ENCODE peak calls at places on chromosomes 5 and 9, in eight cellular contexts. K is adipocyte, X is right atrium auricular region, R is WERI-Rb-1, W is HCT116, V is pancreas, B is sigmoid colon, M is fibroblast of lung. I is an unnamed sample. For H3K27me3 and H3K9me3, the result is how much of the 10 kb centered on the place peaks cover.

GRCh38 chr9:101398930-101399640 is 434 bp downstream of the ZNF189 start:
- DNase-seq in K (peak), X (no peak), R (no peak), W (no peak), V (peak), B (peak), M (no peak), I (peak)

GRCh38 chr5:139806111-139806510 is 10.5 kb downstream of the PSD2 start:
- DNase-seq in K (no peak), X (no peak), R (no peak), W (no peak), V (no peak), B (no peak), M (no peak), I (no peak)

GRCh38 chr5:158406884-158407790 is 548.2 kb upstream of the CLINT1 start:
- DNase-seq in K (peak), X (no peak), R (no peak), W (no peak), V (no peak), B (no peak), M (peak), I (no peak)

GRCh38 chr5:143514915-143515314 is 111.4 kb upstream of the NR3C1 start:
- DNase-seq in K (peak), X (no peak), R (no peak), W (no peak), V (no peak), B (no peak), M (peak), I (peak)

GRCh38 chr9:11893331-11893730 is 799.9 kb upstream of the TYRP1 start:
- DNase-seq in K (peak), X (no peak), R (no peak), W (no peak), V (no peak), B (no peak), M (peak), I (no peak)

GRCh38 chr5:87137280-87137679 is 130.4 kb upstream of the RASA1 start:
- DNase-seq in K (no peak), X (peak), R (no peak), W (no peak), V (no peak), B (no peak), M (no peak), I (no peak)

GRCh38 chr5:78562719-78563330 is 85.7 kb downstream of the LHFPL2 start:
- DNase-seq in K (no peak), X (no peak), R (peak), W (no peak), V (no peak), B (no peak), M (no peak), I (no peak)

GRCh38 chr5:50709471-50709870 is 43.0 kb downstream of the PARP8 start:
- DNase-seq in K (peak), X (no peak), R (no peak), W (no peak), V (no peak), B (no peak), M (peak), I (no peak)

GRCh38 chr5:20678386-20678785 is 690.4 kb upstream of the CDH18 start:
- DNase-seq in K (no peak), X (no peak), R (no peak), W (no peak), V (no peak), B (no peak), M (no peak), I (no peak)

GRCh38 chr9:14692918-14693861 is at the start of gene ZDHHC21:
- DNase-seq in K (peak), X (peak), R (peak), W (no peak), V (peak), B (peak), M (peak), I (peak)

GRCh38 chr5:93357686-93358085 is 223.3 kb downstream of the NR2F1-AS1 start:
- DNase-seq in K (no peak), X (no peak), R (no peak), W (no peak), V (no peak), B (no peak), M (no peak), I (no peak)

GRCh38 chr9:83623634-83623991 is 670 bp downstream of the IDNK start:
- DNase-seq in K (no peak), X (no peak), R (no peak), W (no peak), V (no peak), B (no peak), M (no peak), I (no peak)

GRCh38 chr9:109478665-109479380 is 19.3 kb downstream of the PTPN3 start:
- DNase-seq in K (no peak), X (no peak), R (no peak), W (no peak), V (no peak), B (no peak), M (no peak), I (no peak)

GRCh38 chr5:96150007-96150406 is 188.4 kb upstream of the ELL2 start:
- DNase-seq in K (no peak), X (no peak), R (no peak), W (no peak), V (no peak), B (no peak), M (no peak), I (peak)

GRCh38 chr9:21777701-21778100 is 24.7 kb upstream of the MTAP start:
- DNase-seq in K (peak), X (no peak), R (no peak), W (peak), V (no peak), B (no peak), M (peak), I (peak)

GRCh38 chr9:115229496-115229895 is 111.5 kb upstream of the TNC start:
- DNase-seq in K (no peak), X (no peak), R (no peak), W (peak), V (no peak), B (no peak), M (peak), I (no peak)

GRCh38 chr5:135465391-135466122 is 13.4 kb upstream of the TIFAB start:
- DNase-seq in K (no peak), X (no peak), R (no peak), W (no peak), V (peak), B (peak), M (no peak), I (no peak)
- H3K27me3 ChIP-seq in K (half or more), X (under half), R (under half), W (under half), V (under half), B (under half), M (under half), I (under half)

GRCh38 chr5:1508679-1509290 is 15.0 kb downstream of the LPCAT1 start:
- DNase-seq in K (no peak), X (no peak), R (peak), W (no peak), V (peak), B (peak), M (no peak), I (peak)

GRCh38 chr5:1509346-1510085 is 14.2 kb downstream of the LPCAT1 start:
- DNase-seq in K (no peak), X (no peak), R (peak), W (no peak), V (no peak), B (peak), M (no peak), I (no peak)

GRCh38 chr5:1507457-1507856 is 16.3 kb downstream of the LPCAT1 start:
- DNase-seq in K (no peak), X (no peak), R (no peak), W (no peak), V (peak), B (peak), M (no peak), I (peak)

GRCh38 chr5:1507016-1507375 is 16.8 kb downstream of the LPCAT1 start:
- DNase-seq in K (no peak), X (no peak), R (peak), W (no peak), V (no peak), B (no peak), M (no peak), I (no peak)

GRCh38 chr5:1507961-1508678 is 15.6 kb downstream of the LPCAT1 start:
- DNase-seq in K (no peak), X (no peak), R (peak), W (no peak), V (peak), B (peak), M (no peak), I (peak)
- H3K4me3 ChIP-seq in K (no peak), X (no peak), R (no peak), W (no peak), V (no peak), B (no peak), M (no peak), I (no peak)

DNA sequence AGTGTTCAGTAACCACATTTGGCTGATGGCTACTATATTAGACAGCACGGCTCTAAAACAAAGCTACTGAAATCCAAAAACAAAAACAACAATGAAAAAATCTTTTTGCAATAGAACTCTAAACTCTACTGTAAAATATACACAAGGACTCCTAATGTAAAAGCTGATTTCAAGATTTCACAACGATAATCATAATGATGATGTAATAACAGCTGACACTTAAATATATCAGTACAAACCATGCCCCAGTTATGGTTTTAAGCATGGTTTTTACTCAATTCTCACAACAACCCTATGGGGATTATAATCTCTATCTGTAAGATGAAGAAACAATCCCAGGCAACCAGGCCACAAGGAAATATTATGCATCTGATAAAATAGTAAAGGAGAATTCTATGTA is 3.3 kb downstream of the ZNF300 start:
- DNase-seq in K (no peak), X (no peak), R (no peak), W (no peak), V (no peak), B (no peak), M (no peak), I (no peak)
- H3K9me3 ChIP-seq in K (half or more), X (under half), R (under half), W (under half), V (under half), B (under half), M (under half), I (under half)

GRCh38 chr9:97819735-97820134 is 33.3 kb upstream of the FOXE1 start:
- DNase-seq in K (no peak), X (no peak), R (no peak), W (no peak), V (no peak), B (no peak), M (no peak), I (no peak)

GRCh38 chr9:97820373-97820772 is 32.7 kb upstream of the FOXE1 start:
- DNase-seq in K (no peak), X (no peak), R (no peak), W (no peak), V (no peak), B (no peak), M (no peak), I (no peak)
- H3K27me3 ChIP-seq in K (under half), X (under half), R (under half), W (under half), V (under half), B (under half), M (under half), I (under half)

GRCh38 chr5:10306806-10307205 is 896 bp downstream of the CMBL start:
- DNase-seq in K (no peak), X (no peak), R (no peak), W (no peak), V (no peak), B (no peak), M (no peak), I (no peak)
- H3K4me3 ChIP-seq in K (peak), X (peak), R (no peak), W (peak), V (peak), B (peak), M (peak), I (peak)

GRCh38 chr5:3913264-3913663 is 317.6 kb downstream of the IRX1 start:
- DNase-seq in K (no peak), X (no peak), R (no peak), W (no peak), V (no peak), B (no peak), M (peak), I (no peak)
- H3K9me3 ChIP-seq in K (under half), X (under half), R (under half), W (under half), V (under half), B (under half), M (under half), I (under half)

DNA sequence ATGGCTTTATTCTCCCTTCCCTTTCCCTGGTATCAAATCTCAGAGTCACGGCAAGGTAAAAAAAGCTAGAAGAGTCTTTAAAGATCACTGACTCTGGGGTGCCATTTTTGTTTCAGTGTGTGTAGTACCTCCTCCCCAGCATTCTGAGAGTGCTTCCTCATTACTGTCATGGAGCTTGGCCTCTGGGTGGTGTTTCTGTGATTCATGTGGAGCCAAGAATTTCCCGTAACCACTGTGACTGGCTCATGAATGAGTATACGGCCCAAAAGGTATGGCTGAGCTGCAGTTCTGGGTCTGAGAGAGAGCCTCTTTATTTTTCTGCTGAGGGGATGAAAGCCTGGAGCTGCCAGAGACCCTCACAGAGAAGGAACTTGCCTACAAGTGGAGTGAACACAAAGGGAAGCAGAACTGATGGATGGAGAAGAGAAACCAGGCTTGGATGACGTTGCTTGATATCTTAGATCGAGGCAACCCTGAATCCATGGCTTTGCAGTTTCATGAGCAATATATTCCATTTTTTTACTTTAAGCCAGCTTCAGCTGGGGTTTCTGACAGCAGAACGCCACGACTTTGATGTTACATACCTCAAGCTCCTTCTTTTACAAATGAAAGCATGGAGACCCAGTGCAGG is 85.6 kb downstream of the PTTG1 start:
- DNase-seq in K (peak), X (no peak), R (no peak), W (no peak), V (no peak), B (no peak), M (peak), I (peak)
- H3K27me3 ChIP-seq in K (under half), X (under half), R (under half), W (under half), V (under half), B (under half), M (under half), I (under half)

GRCh38 chr9:134158753-134159392 is 5.5 kb downstream of the RNU6ATAC start:
- DNase-seq in K (no peak), X (no peak), R (no peak), W (no peak), V (no peak), B (no peak), M (no peak), I (no peak)
- H3K4me3 ChIP-seq in K (no peak), X (no peak), R (no peak), W (no peak), V (no peak), B (no peak), M (no peak), I (no peak)

GRCh38 chr5:141398608-141399007 is 861 bp downstream of the PCDHGB5 start:
- DNase-seq in K (no peak), X (no peak), R (no peak), W (no peak), V (no peak), B (no peak), M (no peak), I (no peak)

GRCh38 chr5:141399555-141400258 is 2.0 kb downstream of the PCDHGB5 start:
- DNase-seq in K (no peak), X (no peak), R (no peak), W (no peak), V (no peak), B (no peak), M (no peak), I (no peak)

GRCh38 chr5:141402553-141403328 is at the start of gene PCDHGA9:
- DNase-seq in K (peak), X (no peak), R (peak), W (peak), V (no peak), B (no peak), M (peak), I (no peak)

DNA sequence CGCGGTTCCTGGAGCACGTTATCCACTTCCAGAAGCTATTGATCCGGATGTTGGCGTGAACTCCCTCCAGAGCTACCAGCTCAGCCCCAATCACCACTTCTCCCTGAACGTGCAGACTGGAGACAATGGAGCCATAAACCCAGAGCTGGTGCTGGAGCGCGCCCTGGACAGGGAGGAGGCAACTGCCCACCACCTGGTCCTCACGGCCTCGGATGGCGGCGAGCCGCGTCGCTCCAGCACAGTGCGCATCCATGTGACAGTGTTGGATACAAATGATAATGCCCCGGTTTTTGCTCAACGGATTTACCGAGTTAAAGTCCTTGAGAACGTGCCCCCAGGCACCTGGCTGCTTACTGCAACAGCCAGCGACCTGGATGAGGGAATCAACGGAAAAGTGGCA is 809 bp downstream of the PCDHGA9 start:
- DNase-seq in K (no peak), X (no peak), R (no peak), W (no peak), V (no peak), B (no peak), M (no peak), I (no peak)
- H3K9me3 ChIP-seq in K (half or more), X (under half), R (under half), W (under half), V (under half), B (half or more), M (under half), I (under half)

GRCh38 chr9:34267660-34268059 is 61.4 kb downstream of the KIF24 start:
- DNase-seq in K (no peak), X (no peak), R (no peak), W (no peak), V (no peak), B (no peak), M (no peak), I (no peak)
- H3K27me3 ChIP-seq in K (under half), X (under half), R (under half), W (under half), V (under half), B (under half), M (under half), I (under half)

I was measured in MG63.